ENCODE peak calls at places on chromosome 22, in six cellular contexts. K is pancreas; I is CD8-positive, alpha-beta memory T cell; U is right atrium auricular region; P is GM23248; L is A549. E is an unnamed sample.

GRCh38 chr22:36294801-36295200 is 41.9 kb downstream of the APOL1 start:
- DNase-seq in K (no peak), I (no peak), U (no peak), P (no peak), L (no peak), E (no peak)

GRCh38 chr22:48321986-48322545 is 1505.6 kb downstream of the BRD1 start:
- DNase-seq in K (no peak), I (no peak), U (no peak), P (no peak), L (no peak), E (no peak)

GRCh38 chr22:45058622-45058912 is 48.8 kb upstream of the PHF21B start:
- DNase-seq in K (no peak), I (no peak), U (no peak), P (no peak), L (no peak), E (no peak)

GRCh38 chr22:46069518-46070214 is 80.7 kb upstream of the PPARA start:
- DNase-seq in K (peak; percentile 92), I (no peak), U (peak; percentile 94), P (peak; percentile 92), L (peak; percentile 96), E (no peak)

GRCh38 chr22:48204296-48204695 is 1441.8 kb downstream of the TBC1D22A start:
- DNase-seq in K (no peak), I (no peak), U (no peak), P (no peak), L (no peak), E (no peak)

GRCh38 chr22:17476838-17477237 is 86.5 kb upstream of the SLC25A18 start:
- DNase-seq in K (no peak), I (no peak), U (no peak), P (no peak), L (no peak), E (no peak)

GRCh38 chr22:41504397-41504796 is 35.5 kb downstream of the ACO2 start:
- DNase-seq in K (no peak), I (no peak), U (no peak), P (peak; percentile 76), L (no peak), E (no peak)

GRCh38 chr22:49586873-49587272 is 240.8 kb downstream of the BRD1 start:
- DNase-seq in K (no peak), I (no peak), U (no peak), P (no peak), L (no peak), E (no peak)

GRCh38 chr22:21642584-21643448 is 714 bp downstream of the SDF2L1 start:
- DNase-seq in K (peak; percentile 63), I (peak; percentile 44), U (no peak), P (peak; percentile 84), L (peak; percentile 66), E (peak; percentile 79)

GRCh38 chr22:25161916-25162530 is 37.6 kb upstream of the CRYBB3 start:
- DNase-seq in K (no peak), I (no peak), U (no peak), P (no peak), L (no peak), E (no peak)

GRCh38 chr22:20484948-20485683 is 10.5 kb downstream of the KLHL22 start:
- DNase-seq in K (no peak), I (no peak), U (no peak), P (no peak), L (no peak), E (no peak)

GRCh38 chr22:46829140-46829891 is 66.9 kb downstream of the TBC1D22A start:
- DNase-seq in K (no peak), I (no peak), U (no peak), P (peak; percentile 94), L (peak; percentile 72), E (no peak)

GRCh38 chr22:49764151-49764581 is 63.5 kb downstream of the BRD1 start:
- DNase-seq in K (peak; percentile 7), I (no peak), U (no peak), P (peak; percentile 55), L (no peak), E (no peak)

GRCh38 chr22:30801695-30802094 is 107.0 kb downstream of the OSBP2 start:
- DNase-seq in K (no peak), I (no peak), U (no peak), P (no peak), L (no peak), E (no peak)

GRCh38 chr22:16783930-16784354 is 41.3 kb downstream of the XKR3 start:
- DNase-seq in K (no peak), I (no peak), U (no peak), P (peak; percentile 27), L (peak; percentile 17), E (no peak)

GRCh38 chr22:28989035-28989464 is 72.6 kb downstream of the C22orf31 start:
- DNase-seq in K (no peak), I (no peak), U (no peak), P (peak; percentile 11), L (no peak), E (no peak)

GRCh38 chr22:34526681-34527080 is 539.3 kb upstream of the ISX start:
- DNase-seq in K (no peak), I (no peak), U (no peak), P (no peak), L (no peak), E (no peak)

GRCh38 chr22:48256041-48256739 is 1493.7 kb downstream of the TBC1D22A start:
- DNase-seq in K (no peak), I (no peak), U (no peak), P (no peak), L (no peak), E (no peak)

GRCh38 chr22:44846726-44847275 is 94.4 kb downstream of the ARHGAP8 start:
- DNase-seq in K (no peak), I (no peak), U (no peak), P (no peak), L (no peak), E (no peak)

GRCh38 chr22:28478564-28478963 is 201.1 kb downstream of the TTC28 start:
- DNase-seq in K (no peak), I (no peak), U (no peak), P (no peak), L (no peak), E (no peak)

GRCh38 chr22:50305658-50306566 is 1.5 kb downstream of the PLXNB2 start:
- DNase-seq in K (peak; percentile 87), I (no peak), U (peak; percentile 88), P (peak; percentile 98), L (peak; percentile 85), E (peak; percentile 90)

GRCh38 chr22:19902245-19902699 is 39.3 kb upstream of the COMT start:
- DNase-seq in K (no peak), I (no peak), U (no peak), P (no peak), L (no peak), E (no peak)

GRCh38 chr22:35378547-35379078 is 2.3 kb upstream of the HMOX1 start:
- DNase-seq in K (no peak), I (no peak), U (no peak), P (no peak), L (no peak), E (no peak)

GRCh38 chr22:48727454-48728058 is 1100.1 kb downstream of the BRD1 start:
- DNase-seq in K (no peak), I (no peak), U (no peak), P (no peak), L (no peak), E (no peak)

GRCh38 chr22:44224166-44224565 is 43.4 kb downstream of the PARVG start:
- DNase-seq in K (no peak), I (no peak), U (peak; percentile 16), P (peak; percentile 35), L (no peak), E (no peak)

GRCh38 chr22:28012811-28013460 is 93.9 kb upstream of the PITPNB start:
- DNase-seq in K (no peak), I (no peak), U (no peak), P (no peak), L (no peak), E (no peak)

GRCh38 chr22:35044607-35045390 is 21.2 kb upstream of the ISX start:
- DNase-seq in K (no peak), I (no peak), U (no peak), P (no peak), L (no peak), E (no peak)

DNA sequence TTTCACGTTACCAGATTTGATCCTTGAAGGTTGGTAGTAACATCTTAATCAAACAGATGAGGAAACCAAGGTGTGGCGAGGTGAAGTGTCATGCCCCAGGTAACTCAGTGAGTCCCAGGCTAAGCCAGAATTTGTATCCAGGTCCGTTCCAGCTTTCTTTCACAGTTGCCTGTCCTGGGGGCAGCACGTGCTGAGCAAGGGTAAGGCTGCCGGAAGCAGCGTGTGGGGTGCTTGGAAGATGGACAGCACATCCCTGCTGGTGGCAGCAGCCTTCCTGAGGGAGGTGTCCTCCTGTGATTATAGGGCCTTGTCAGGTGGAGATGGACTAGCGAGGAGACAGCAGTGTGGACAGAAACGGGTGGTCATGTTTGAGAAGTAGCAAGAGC is 50.9 kb downstream of the TRIOBP start:
- DNase-seq in K (no peak), I (no peak), U (no peak), P (peak; percentile 24), L (no peak), E (no peak)
- H3K4me3 ChIP-seq in K (no peak overlapping the region), I (no peak overlapping the region), U (peak overlapping the region; percentile 95), P (peak overlapping the region; percentile 99), L (peak overlapping the region; percentile 88), E (peak overlapping the region; percentile 88)

DNA sequence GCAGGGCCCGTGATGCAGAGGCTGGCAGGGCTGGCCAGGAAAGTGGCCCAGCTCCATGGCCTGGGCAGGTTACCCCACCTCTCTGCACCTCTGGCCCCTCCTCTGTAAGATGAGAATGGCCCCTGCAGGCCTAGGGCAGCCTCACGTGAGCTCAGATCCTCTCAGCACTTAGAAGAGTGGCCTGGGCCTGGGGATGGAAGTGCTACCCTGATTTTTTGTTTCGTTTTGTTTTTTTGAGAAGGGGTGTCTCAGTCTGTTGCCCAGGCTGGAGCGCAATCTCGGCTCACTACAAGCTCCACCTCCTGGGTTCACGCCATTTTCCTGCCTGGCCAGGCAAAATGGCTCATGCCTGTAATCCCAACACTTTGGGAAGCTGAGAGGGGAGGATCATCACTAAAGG is 982 bp downstream of the APOBEC3H start:
- DNase-seq in K (no peak), I (no peak), U (no peak), P (no peak), L (no peak), E (no peak)
- H3K27ac ChIP-seq in K (no peak overlapping the region), I (peak overlapping the region; percentile 57), U (no peak overlapping the region), P (no peak overlapping the region), L (peak overlapping the region; percentile 84), E (peak overlapping the region; percentile 69)

GRCh38 chr22:26588749-26589366 is 1.1 kb downstream of the TPST2 start:
- DNase-seq in K (no peak), I (no peak), U (no peak), P (no peak), L (no peak), E (no peak)
- H3K4me1 ChIP-seq in K (peaks cover 17% of the 10 kb centered on the region), I (peaks cover 70% of the 10 kb centered on the region), U (peaks cover 55% of the 10 kb centered on the region), P (peaks cover 18% of the 10 kb centered on the region), L (peaks cover 16% of the 10 kb centered on the region), E (peaks cover 10% of the 10 kb centered on the region)

DNA sequence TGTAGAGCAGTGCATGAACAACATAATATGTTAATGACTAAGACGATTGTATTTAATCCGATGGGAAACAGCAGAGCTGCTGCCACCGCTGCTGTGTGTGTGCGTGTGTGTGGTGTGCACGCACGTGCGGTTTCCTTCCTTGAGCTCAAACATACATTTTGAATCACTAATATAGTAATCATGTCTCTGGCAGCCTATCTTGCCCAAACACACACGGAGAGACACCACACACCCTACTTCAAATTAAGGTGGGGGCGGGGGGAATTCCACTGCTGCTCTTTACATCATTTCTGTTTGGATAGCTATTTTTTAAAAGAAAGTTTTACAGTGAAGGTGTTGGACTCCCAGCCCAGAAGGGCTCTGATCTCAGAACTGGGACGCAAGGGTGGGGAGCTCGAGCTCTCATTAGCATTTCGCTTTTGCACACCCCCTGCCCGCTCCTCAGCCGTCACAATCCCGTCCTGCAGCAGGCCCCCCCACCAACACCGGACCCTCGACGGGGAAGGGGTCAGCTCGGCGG is 648 bp upstream of the FAM83F start:
- DNase-seq in K (no peak), I (no peak), U (no peak), P (no peak), L (no peak), E (no peak)
- H3K4me3 ChIP-seq in K (no peak overlapping the region), I (no peak overlapping the region), U (no peak overlapping the region), P (no peak overlapping the region), L (no peak overlapping the region), E (peak overlapping the region; percentile 76)